ENCODE peak calls at places on chromosomes 16 and 17, in five cellular contexts. O, D, V, L and E are unnamed samples.

GRCh38 chr17:65430209-65430833 is 131.1 kb downstream of the AXIN2 start:
- ATAC-seq in O (peak), D (no peak), V (no peak), L (no peak), E (no peak)

GRCh38 chr17:1746975-1747543 is 4.4 kb downstream of the SERPINF2 start:
- ATAC-seq in O (no peak), D (no peak), V (no peak), L (no peak), E (no peak)

GRCh38 chr16:31213342-31213741 is 577 bp upstream of the TRIM72 start:
- ATAC-seq in O (no peak), D (no peak), V (no peak), L (no peak), E (no peak)

GRCh38 chr16:57544129-57544653 is 1.7 kb downstream of the ADGRG5 start:
- ATAC-seq in O (peak), D (peak), V (peak), L (peak), E (peak)

GRCh38 chr17:63274156-63274555 is 171.9 kb downstream of the CYB561 start:
- ATAC-seq in O (no peak), D (no peak), V (no peak), L (no peak), E (no peak)

GRCh38 chr16:14196539-14196938 is 125.4 kb downstream of the MRTFB start:
- ATAC-seq in O (peak), D (no peak), V (peak), L (no peak), E (no peak)

GRCh38 chr16:90083139-90083538 is 6.0 kb upstream of the PRDM7 start:
- ATAC-seq in O (no peak), D (peak), V (no peak), L (peak), E (no peak)

GRCh38 chr17:47905221-47905733 is 9.2 kb downstream of the SP2 start:
- ATAC-seq in O (no peak), D (no peak), V (no peak), L (no peak), E (no peak)

GRCh38 chr16:55322327-55322726 is 1.7 kb upstream of the IRX6 start:
- ATAC-seq in O (no peak), D (no peak), V (no peak), L (no peak), E (no peak)

GRCh38 chr16:5377280-5377898 is 279.8 kb upstream of the EEF2KMT start:
- ATAC-seq in O (no peak), D (no peak), V (no peak), L (no peak), E (no peak)

GRCh38 chr17:19781488-19782458 is 33.7 kb upstream of the ALDH3A1 start:
- ATAC-seq in O (no peak), D (no peak), V (no peak), L (no peak), E (no peak)

GRCh38 chr16:11824362-11824761 is 27.0 kb downstream of the RSL1D1 start:
- ATAC-seq in O (no peak), D (no peak), V (no peak), L (no peak), E (no peak)

GRCh38 chr16:81380932-81381331 is 63.7 kb upstream of the CMIP start:
- ATAC-seq in O (no peak), D (peak), V (no peak), L (peak), E (no peak)